ENCODE peak calls at places on chromosomes 11 and 22, in eight cellular contexts. N is K562, D is GM23248, T is fibroblast of lung, E is trophoblast cell, O is OCI-LY7, A is IMR-90, I is H1. L is an unnamed sample.

GRCh38 chr22:35923026-35923425 is 105.6 kb downstream of the RBFOX2 start:
- DNase-seq in N (no peak), D (no peak), T (no peak), E (peak; percentile 63), O (no peak), A (no peak), I (no peak), L (no peak)

GRCh38 chr11:107669893-107670601 is 41.8 kb downstream of the SLN start:
- DNase-seq in N (no peak), D (no peak), T (no peak), E (no peak), O (no peak), A (no peak), I (no peak), L (no peak)

GRCh38 chr22:47201996-47202818 is 439.8 kb downstream of the TBC1D22A start:
- DNase-seq in N (no peak), D (no peak), T (no peak), E (no peak), O (no peak), A (no peak), I (no peak), L (no peak)

GRCh38 chr11:6259638-6260019 is at the start of gene CCKBR:
- DNase-seq in N (no peak), D (no peak), T (no peak), E (no peak), O (no peak), A (no peak), I (no peak), L (no peak)

GRCh38 chr11:15843309-15843857 is 513.0 kb downstream of the SOX6 start:
- DNase-seq in N (no peak), D (no peak), T (peak; percentile 72), E (no peak), O (no peak), A (peak; percentile 11), I (no peak), L (no peak)

GRCh38 chr11:128180446-128181089 is 406.8 kb downstream of the ETS1 start:
- DNase-seq in N (no peak), D (peak; percentile 93), T (peak; percentile 95), E (peak; percentile 62), O (no peak), A (peak; percentile 92), I (no peak), L (no peak)

GRCh38 chr11:134385774-134386565 is 26.1 kb downstream of the B3GAT1 start:
- DNase-seq in N (no peak), D (no peak), T (no peak), E (no peak), O (no peak), A (no peak), I (no peak), L (no peak)

GRCh38 chr11:15396778-15397177 is 282.1 kb downstream of the INSC start:
- DNase-seq in N (no peak), D (no peak), T (no peak), E (no peak), O (no peak), A (no peak), I (no peak), L (no peak)

GRCh38 chr11:112302226-112302868 is 41.7 kb upstream of the PLET1 start:
- DNase-seq in N (peak; percentile 26), D (peak; percentile 36), T (peak; percentile 23), E (no peak), O (no peak), A (peak; percentile 30), I (no peak), L (no peak)

GRCh38 chr22:45228401-45228754 is 12.3 kb downstream of the KIAA0930 start:
- DNase-seq in N (no peak), D (no peak), T (no peak), E (no peak), O (no peak), A (no peak), I (no peak), L (no peak)

GRCh38 chr11:36148701-36149100 is 140.5 kb downstream of the COMMD9 start:
- DNase-seq in N (no peak), D (no peak), T (no peak), E (no peak), O (no peak), A (no peak), I (no peak), L (no peak)

GRCh38 chr11:78737891-78738290 is 163.2 kb upstream of the NARS2 start:
- DNase-seq in N (no peak), D (no peak), T (no peak), E (no peak), O (no peak), A (peak; percentile 61), I (no peak), L (no peak)

GRCh38 chr22:30265851-30266444 is 703 bp downstream of the OSM start:
- DNase-seq in N (peak; percentile 51), D (peak; percentile 46), T (no peak), E (no peak), O (peak; percentile 90), A (no peak), I (no peak), L (no peak)

GRCh38 chr22:22010358-22010757 is 27.8 kb upstream of the TOP3B start:
- DNase-seq in N (no peak), D (no peak), T (no peak), E (no peak), O (no peak), A (no peak), I (no peak), L (no peak)

GRCh38 chr11:13143486-13144297 is 133.9 kb upstream of the BMAL1 start:
- DNase-seq in N (no peak), D (peak; percentile 29), T (no peak), E (peak; percentile 53), O (no peak), A (no peak), I (no peak), L (no peak)

GRCh38 chr11:120575461-120575860 is 63.9 kb downstream of the GRIK4 start:
- DNase-seq in N (no peak), D (no peak), T (no peak), E (no peak), O (no peak), A (no peak), I (no peak), L (no peak)

GRCh38 chr11:77066229-77067023 is at the start of gene CAPN5:
- DNase-seq in N (peak; percentile 91), D (peak; percentile 96), T (peak; percentile 90), E (peak; percentile 92), O (peak; percentile 90), A (peak; percentile 92), I (peak; percentile 84), L (peak; percentile 88)

GRCh38 chr11:68469122-68469521 is 8.6 kb downstream of the PPP6R3 start:
- DNase-seq in N (no peak), D (no peak), T (peak; percentile 18), E (no peak), O (no peak), A (peak; percentile 50), I (no peak), L (no peak)

GRCh38 chr22:27105142-27106025 is 448.0 kb downstream of the MIAT start:
- DNase-seq in N (no peak), D (peak; percentile 97), T (peak; percentile 98), E (peak; percentile 16), O (no peak), A (peak; percentile 86), I (no peak), L (no peak)

DNA sequence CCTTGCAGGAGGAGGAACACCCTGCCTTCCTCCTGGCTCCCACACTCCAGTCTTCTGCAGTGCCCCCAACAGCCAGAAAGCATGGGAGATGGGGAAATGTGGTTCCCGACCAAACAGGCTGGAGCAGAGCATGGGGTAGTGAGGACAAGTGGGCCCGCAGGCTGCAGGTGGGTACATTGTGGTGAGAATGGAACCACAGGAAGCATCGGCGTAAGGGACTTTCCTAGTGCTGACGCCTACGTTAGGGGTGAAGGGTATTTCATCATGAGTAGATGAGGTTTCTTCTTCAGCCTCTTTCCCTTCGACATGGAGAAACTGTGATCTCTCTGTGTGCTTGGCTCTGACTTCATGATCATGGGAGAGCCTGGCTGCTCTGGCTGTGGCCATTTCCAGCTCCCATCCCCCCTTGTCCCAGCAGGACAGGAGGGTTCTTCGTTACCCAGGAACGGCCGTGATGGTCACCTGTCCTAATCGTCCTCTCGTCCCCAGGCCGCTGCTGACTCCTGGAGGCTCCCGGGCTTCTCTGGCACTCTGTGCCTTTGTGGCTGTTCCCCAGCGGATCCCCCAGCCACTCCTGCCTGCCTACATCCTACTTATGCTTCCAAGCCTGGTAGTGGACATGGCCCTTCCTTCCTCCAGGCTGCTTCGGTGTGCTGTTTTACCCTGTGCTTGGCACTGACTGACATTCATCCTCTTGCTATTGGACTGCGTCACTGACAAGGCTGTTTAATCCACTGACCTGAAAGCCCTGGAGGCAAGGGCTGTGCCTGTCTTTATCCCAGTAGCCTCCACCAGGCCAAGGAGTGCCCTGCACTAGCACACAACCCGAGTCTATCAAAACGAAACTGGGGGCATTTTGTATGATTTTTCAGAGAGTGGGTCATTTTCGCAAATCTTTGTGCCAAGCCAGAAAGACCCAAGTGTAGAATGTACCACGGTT is 65.2 kb upstream of the CECR2 start:
- DNase-seq in N (no peak), D (no peak), T (no peak), E (peak; percentile 0), O (peak; percentile 41), A (no peak), I (no peak), L (peak; percentile 70)
- H2AFZ ChIP-seq in N (no peak overlapping the region), D (no peak overlapping the region), T (no peak overlapping the region), E (no peak overlapping the region), O (peak overlapping the region; percentile 34), A (no peak overlapping the region), I (peak overlapping the region; percentile 46), L (peak overlapping the region; percentile 35)

DNA sequence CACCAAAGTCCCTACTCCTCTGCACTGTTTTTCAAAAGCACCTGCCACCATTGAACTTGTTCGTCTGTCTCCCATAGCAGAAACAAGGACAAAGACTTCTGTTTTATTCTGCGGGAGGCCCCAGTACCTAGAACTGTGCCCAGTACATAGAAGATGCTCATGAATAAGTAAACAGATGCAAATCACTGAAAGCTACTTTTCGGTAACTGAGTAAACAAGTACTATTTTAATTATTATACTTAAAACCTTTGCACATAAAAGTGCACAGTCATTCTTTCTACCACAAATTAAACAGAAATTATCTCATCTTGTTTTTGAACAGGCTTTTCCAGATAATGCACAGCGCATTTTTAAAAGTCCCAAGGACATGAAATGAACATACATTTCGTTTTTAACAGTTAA is 3.8 kb downstream of the NAP1L4 start:
- DNase-seq in N (no peak), D (no peak), T (peak; percentile 9), E (no peak), O (no peak), A (no peak), I (no peak), L (peak; percentile 14)
- H3K4me3 ChIP-seq in N (peak overlapping the region; percentile 52), D (peak overlapping the region; percentile 83), T (peak overlapping the region; percentile 92), E (no peak overlapping the region), O (peak overlapping the region; percentile 97), A (no peak overlapping the region), I (no peak overlapping the region), L (peak overlapping the region; percentile 98)

DNA sequence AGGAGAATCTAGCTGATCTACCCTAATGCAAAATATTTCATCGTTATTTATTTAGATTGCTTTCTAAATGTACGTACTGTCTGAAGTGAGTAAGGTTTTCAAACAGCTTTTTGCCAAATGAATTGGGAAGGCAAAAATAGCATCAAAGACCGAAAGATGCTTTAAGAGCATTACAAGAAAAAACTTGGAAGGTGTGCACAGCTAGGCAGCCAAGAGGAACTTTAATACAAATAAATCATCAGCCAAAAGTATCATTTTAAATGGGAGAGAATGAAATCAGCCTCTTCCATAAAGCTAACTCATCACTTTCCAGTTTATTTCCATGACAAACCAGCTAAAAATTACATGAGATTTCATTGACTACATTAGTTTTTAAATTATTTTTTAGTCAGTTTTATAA is 30.2 kb upstream of the CFAP300 start:
- DNase-seq in N (no peak), D (peak; percentile 5), T (peak; percentile 10), E (no peak), O (no peak), A (no peak), I (no peak), L (no peak)
- H2AFZ ChIP-seq in N (no peak overlapping the region), D (peak overlapping the region; percentile 47), T (no peak overlapping the region), E (no peak overlapping the region), O (no peak overlapping the region), A (no peak overlapping the region), I (no peak overlapping the region), L (no peak overlapping the region)

GRCh38 chr11:64341429-64341828 is 1.4 kb downstream of the CCDC88B start:
- DNase-seq in N (no peak), D (no peak), T (no peak), E (no peak), O (no peak), A (no peak), I (no peak), L (no peak)
- H3K4me3 ChIP-seq in N (no peak overlapping the region), D (no peak overlapping the region), T (no peak overlapping the region), E (no peak overlapping the region), O (peak overlapping the region; percentile 74), A (no peak overlapping the region), I (peak overlapping the region; percentile 54), L (no peak overlapping the region)